ENCODE peak calls at places on chromosomes 2 and 18, in four cellular contexts. One of them, this sample, is unnamed.

GRCh38 chr2:239196474-239197021 is 204.3 kb downstream of the HDAC4 start:
- DNase-seq in HFFc6: no peak
- DNase-seq in substantia nigra: no peak
- DNase-seq in activated T-helper 9 cell treated with anti-CD3 and anti-CD28 coated beads, Interleukin-2, amount 50 U/mL, for 16 hours: no peak
- DNase-seq in this sample: no peak

GRCh38 chr18:55642191-55642590 is 54.2 kb upstream of the TCF4 start:
- DNase-seq in HFFc6: no peak
- DNase-seq in substantia nigra: no peak
- DNase-seq in activated T-helper 9 cell treated with anti-CD3 and anti-CD28 coated beads, Interleukin-2, amount 50 U/mL, for 16 hours: no peak
- DNase-seq in this sample: no peak

GRCh38 chr2:218367415-218368149 is 10.9 kb downstream of the CATIP start:
- DNase-seq in HFFc6: no peak
- DNase-seq in substantia nigra: peak
- DNase-seq in activated T-helper 9 cell treated with anti-CD3 and anti-CD28 coated beads, Interleukin-2, amount 50 U/mL, for 16 hours: peak
- DNase-seq in this sample: peak

GRCh38 chr2:88735133-88735532 is 43.7 kb downstream of the RPIA start:
- DNase-seq in HFFc6: no peak
- DNase-seq in substantia nigra: peak
- DNase-seq in activated T-helper 9 cell treated with anti-CD3 and anti-CD28 coated beads, Interleukin-2, amount 50 U/mL, for 16 hours: no peak
- DNase-seq in this sample: no peak

GRCh38 chr2:167103028-167103756 is 214.9 kb downstream of the XIRP2 start:
- DNase-seq in HFFc6: no peak
- DNase-seq in substantia nigra: no peak
- DNase-seq in activated T-helper 9 cell treated with anti-CD3 and anti-CD28 coated beads, Interleukin-2, amount 50 U/mL, for 16 hours: no peak
- DNase-seq in this sample: no peak

GRCh38 chr2:109318150-109318948 is 189.3 kb downstream of the SH3RF3 start:
- DNase-seq in HFFc6: peak
- DNase-seq in substantia nigra: no peak
- DNase-seq in activated T-helper 9 cell treated with anti-CD3 and anti-CD28 coated beads, Interleukin-2, amount 50 U/mL, for 16 hours: no peak
- DNase-seq in this sample: peak

GRCh38 chr2:8980096-8980495 is 23.4 kb downstream of the MBOAT2 start:
- DNase-seq in HFFc6: no peak
- DNase-seq in substantia nigra: no peak
- DNase-seq in activated T-helper 9 cell treated with anti-CD3 and anti-CD28 coated beads, Interleukin-2, amount 50 U/mL, for 16 hours: no peak
- DNase-seq in this sample: no peak

GRCh38 chr2:232697807-232698110 is 628 bp downstream of the GIGYF2 start:
- DNase-seq in HFFc6: no peak
- DNase-seq in substantia nigra: peak
- DNase-seq in activated T-helper 9 cell treated with anti-CD3 and anti-CD28 coated beads, Interleukin-2, amount 50 U/mL, for 16 hours: no peak
- DNase-seq in this sample: no peak

GRCh38 chr2:136191041-136191440 is 73.1 kb upstream of the CXCR4 start:
- DNase-seq in HFFc6: no peak
- DNase-seq in substantia nigra: no peak
- DNase-seq in activated T-helper 9 cell treated with anti-CD3 and anti-CD28 coated beads, Interleukin-2, amount 50 U/mL, for 16 hours: no peak
- DNase-seq in this sample: no peak

GRCh38 chr2:10258726-10259125 is 44.0 kb upstream of the HPCAL1 start:
- DNase-seq in HFFc6: no peak
- DNase-seq in substantia nigra: no peak
- DNase-seq in activated T-helper 9 cell treated with anti-CD3 and anti-CD28 coated beads, Interleukin-2, amount 50 U/mL, for 16 hours: no peak
- DNase-seq in this sample: no peak

GRCh38 chr2:59887348-59887747 is 666.1 kb downstream of the BCL11A start:
- DNase-seq in HFFc6: no peak
- DNase-seq in substantia nigra: no peak
- DNase-seq in activated T-helper 9 cell treated with anti-CD3 and anti-CD28 coated beads, Interleukin-2, amount 50 U/mL, for 16 hours: no peak
- DNase-seq in this sample: no peak

GRCh38 chr18:79200546-79201268 is 131.5 kb downstream of the ATP9B start:
- DNase-seq in HFFc6: no peak
- DNase-seq in substantia nigra: no peak
- DNase-seq in activated T-helper 9 cell treated with anti-CD3 and anti-CD28 coated beads, Interleukin-2, amount 50 U/mL, for 16 hours: peak
- DNase-seq in this sample: no peak

GRCh38 chr2:17643031-17643615 is 102.6 kb downstream of the VSNL1 start:
- DNase-seq in HFFc6: peak
- DNase-seq in substantia nigra: no peak
- DNase-seq in activated T-helper 9 cell treated with anti-CD3 and anti-CD28 coated beads, Interleukin-2, amount 50 U/mL, for 16 hours: no peak
- DNase-seq in this sample: peak

GRCh38 chr2:152557273-152557879 is 159.9 kb downstream of the PRPF40A start:
- DNase-seq in HFFc6: no peak
- DNase-seq in substantia nigra: no peak
- DNase-seq in activated T-helper 9 cell treated with anti-CD3 and anti-CD28 coated beads, Interleukin-2, amount 50 U/mL, for 16 hours: no peak
- DNase-seq in this sample: no peak

GRCh38 chr2:152419944-152420813 is 85.2 kb downstream of the FMNL2 start:
- DNase-seq in HFFc6: no peak
- DNase-seq in substantia nigra: no peak
- DNase-seq in activated T-helper 9 cell treated with anti-CD3 and anti-CD28 coated beads, Interleukin-2, amount 50 U/mL, for 16 hours: no peak
- DNase-seq in this sample: no peak

GRCh38 chr18:4605222-4605621 is 150.1 kb upstream of the DLGAP1 start:
- DNase-seq in HFFc6: no peak
- DNase-seq in substantia nigra: no peak
- DNase-seq in activated T-helper 9 cell treated with anti-CD3 and anti-CD28 coated beads, Interleukin-2, amount 50 U/mL, for 16 hours: no peak
- DNase-seq in this sample: no peak

GRCh38 chr2:231709636-231709980 is 1.3 kb downstream of the PTMA start:
- DNase-seq in HFFc6: no peak
- DNase-seq in substantia nigra: peak
- DNase-seq in activated T-helper 9 cell treated with anti-CD3 and anti-CD28 coated beads, Interleukin-2, amount 50 U/mL, for 16 hours: no peak
- DNase-seq in this sample: peak

GRCh38 chr2:241314181-241314932 is 1.1 kb downstream of the HDLBP start:
- DNase-seq in HFFc6: peak
- DNase-seq in substantia nigra: no peak
- DNase-seq in activated T-helper 9 cell treated with anti-CD3 and anti-CD28 coated beads, Interleukin-2, amount 50 U/mL, for 16 hours: no peak
- DNase-seq in this sample: no peak

GRCh38 chr18:33630476-33630875 is 52.5 kb downstream of the ASXL3 start:
- DNase-seq in HFFc6: no peak
- DNase-seq in substantia nigra: no peak
- DNase-seq in activated T-helper 9 cell treated with anti-CD3 and anti-CD28 coated beads, Interleukin-2, amount 50 U/mL, for 16 hours: no peak
- DNase-seq in this sample: no peak

GRCh38 chr2:32009479-32010256 is 1.1 kb downstream of the MEMO1 start:
- DNase-seq in HFFc6: no peak
- DNase-seq in substantia nigra: peak
- DNase-seq in activated T-helper 9 cell treated with anti-CD3 and anti-CD28 coated beads, Interleukin-2, amount 50 U/mL, for 16 hours: peak
- DNase-seq in this sample: peak

GRCh38 chr2:66578067-66578852 is 143.3 kb downstream of the MEIS1 start:
- DNase-seq in HFFc6: no peak
- DNase-seq in substantia nigra: no peak
- DNase-seq in activated T-helper 9 cell treated with anti-CD3 and anti-CD28 coated beads, Interleukin-2, amount 50 U/mL, for 16 hours: no peak
- DNase-seq in this sample: no peak

GRCh38 chr2:36541891-36542595 is 55.9 kb downstream of the FEZ2 start:
- DNase-seq in HFFc6: no peak
- DNase-seq in substantia nigra: no peak
- DNase-seq in activated T-helper 9 cell treated with anti-CD3 and anti-CD28 coated beads, Interleukin-2, amount 50 U/mL, for 16 hours: no peak
- DNase-seq in this sample: no peak

GRCh38 chr2:226835420-226835795 is 446 bp upstream of the RHBDD1 start:
- DNase-seq in HFFc6: no peak
- DNase-seq in substantia nigra: peak
- DNase-seq in activated T-helper 9 cell treated with anti-CD3 and anti-CD28 coated beads, Interleukin-2, amount 50 U/mL, for 16 hours: peak
- DNase-seq in this sample: no peak

GRCh38 chr2:219280682-219281081 is 1.5 kb downstream of the DNAJB2 start:
- DNase-seq in HFFc6: no peak
- DNase-seq in substantia nigra: no peak
- DNase-seq in activated T-helper 9 cell treated with anti-CD3 and anti-CD28 coated beads, Interleukin-2, amount 50 U/mL, for 16 hours: no peak
- DNase-seq in this sample: no peak

GRCh38 chr2:241375300-241375699 is 19.2 kb downstream of the FARP2 start:
- DNase-seq in HFFc6: no peak
- DNase-seq in substantia nigra: no peak
- DNase-seq in activated T-helper 9 cell treated with anti-CD3 and anti-CD28 coated beads, Interleukin-2, amount 50 U/mL, for 16 hours: no peak
- DNase-seq in this sample: no peak

GRCh38 chr2:159204381-159204780 is 82.1 kb downstream of the WDSUB1 start:
- DNase-seq in HFFc6: no peak
- DNase-seq in substantia nigra: no peak
- DNase-seq in activated T-helper 9 cell treated with anti-CD3 and anti-CD28 coated beads, Interleukin-2, amount 50 U/mL, for 16 hours: no peak
- DNase-seq in this sample: no peak

GRCh38 chr18:50060822-50061221 is 134.1 kb downstream of the MYO5B start:
- DNase-seq in HFFc6: no peak
- DNase-seq in substantia nigra: no peak
- DNase-seq in activated T-helper 9 cell treated with anti-CD3 and anti-CD28 coated beads, Interleukin-2, amount 50 U/mL, for 16 hours: no peak
- DNase-seq in this sample: no peak

GRCh38 chr2:235405612-235406361 is 88.1 kb upstream of the AGAP1 start:
- DNase-seq in HFFc6: no peak
- DNase-seq in substantia nigra: no peak
- DNase-seq in activated T-helper 9 cell treated with anti-CD3 and anti-CD28 coated beads, Interleukin-2, amount 50 U/mL, for 16 hours: no peak
- DNase-seq in this sample: no peak

GRCh38 chr2:104874230-104874629 is 20.3 kb downstream of the POU3F3 start:
- DNase-seq in HFFc6: no peak
- DNase-seq in substantia nigra: no peak
- DNase-seq in activated T-helper 9 cell treated with anti-CD3 and anti-CD28 coated beads, Interleukin-2, amount 50 U/mL, for 16 hours: no peak
- DNase-seq in this sample: no peak